ENCODE peak calls at places on chromosomes 3 and 15, in four cellular contexts. K, O, E and N are unnamed samples.

GRCh38 chr15:76337739-76338554 is 1.4 kb downstream of the ISL2 start:
- DNase-seq in K (no peak), O (no peak), E (peak), N (peak)

GRCh38 chr3:194396561-194396896 is 2.5 kb downstream of the GP5 start:
- DNase-seq in E (no peak), K (no peak), O (peak), N (no peak)

GRCh38 chr15:91224750-91225380 is 124.8 kb downstream of the SV2B start:
- DNase-seq in O (peak), K (peak), E (peak), N (no peak)

GRCh38 chr3:124768812-124769211 is 38.6 kb downstream of the UMPS start:
- DNase-seq in O (peak), E (peak), K (no peak), N (peak)

GRCh38 chr3:63617391-63617790 is 35.1 kb upstream of the SNTN start:
- DNase-seq in E (no peak), O (no peak), K (no peak), N (no peak)

GRCh38 chr15:71364117-71364584 is 248.9 kb downstream of the THSD4 start:
- DNase-seq in K (no peak), E (no peak), O (no peak), N (no peak)

GRCh38 chr3:50154840-50155490 is at the start of gene SEMA3F:
- DNase-seq in O (peak), K (no peak), E (peak), N (peak)

GRCh38 chr3:27079427-27080105 is 289.6 kb downstream of the NEK10 start:
- DNase-seq in K (no peak), O (no peak), E (no peak), N (no peak)

GRCh38 chr15:40327338-40327917 is 3.9 kb downstream of the INAFM2 start:
- DNase-seq in K (no peak), O (no peak), E (no peak), N (no peak)

GRCh38 chr3:167031364-167032049 is 348.6 kb downstream of the ZBBX start:
- DNase-seq in O (no peak), E (no peak), K (no peak), N (no peak)
- TF ChIP-seq CBFB in O (no peak), E (no peak), K (no peak), N (no peak)

GRCh38 chr15:42403389-42403788 is 44.1 kb downstream of the CAPN3 start:
- DNase-seq in K (no peak), O (no peak), E (no peak), N (no peak)
- TF ChIP-seq CBFB in K (no peak), O (no peak), E (no peak), N (no peak)

DNA sequence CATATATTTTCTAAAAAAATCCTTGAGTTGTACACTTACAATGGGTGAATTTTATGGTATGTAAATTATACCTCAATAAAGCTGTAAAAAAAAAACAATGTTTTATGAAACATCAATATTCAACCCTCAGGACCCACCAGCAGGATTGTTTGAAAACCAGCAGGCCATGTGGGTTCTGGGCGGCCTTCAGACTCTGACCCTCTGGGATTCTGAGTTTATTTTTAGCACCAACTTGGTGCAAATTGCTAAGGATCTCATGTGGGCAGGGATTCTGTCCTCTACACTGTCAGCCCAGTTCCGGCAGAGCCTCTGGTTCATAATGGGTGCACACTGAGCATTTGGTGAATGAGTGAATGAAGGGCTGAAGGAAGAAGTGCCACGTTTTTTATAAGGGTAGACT is 24.1 kb upstream of the TSEN2 start:
- DNase-seq in O (no peak), K (no peak), E (no peak), N (no peak)
- TF ChIP-seq CBFB in O (no peak), K (no peak), E (no peak), N (no peak)

DNA sequence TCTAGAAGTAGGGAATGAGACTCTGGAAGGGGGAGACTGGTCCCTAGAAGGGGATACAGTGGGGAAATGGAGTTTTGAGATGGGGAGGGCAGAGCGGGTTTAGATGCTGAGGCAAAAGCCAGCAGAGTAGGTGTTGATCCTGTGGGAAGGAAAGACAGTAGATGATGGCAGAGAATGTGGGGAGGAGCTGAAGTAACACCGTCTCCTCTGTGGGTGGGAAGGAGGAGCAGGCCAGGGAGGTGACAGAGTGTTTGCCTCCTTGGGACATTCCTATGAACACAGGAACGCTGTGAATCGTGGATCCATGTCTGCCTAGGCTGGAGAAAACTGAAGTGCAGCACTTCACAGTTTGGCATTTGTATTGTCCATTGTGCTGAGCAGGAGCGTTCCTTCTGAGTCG is 20.4 kb downstream of the GRK7 start:
- DNase-seq in K (no peak), O (no peak), E (no peak), N (no peak)
- TF ChIP-seq CBFB in K (no peak), O (no peak), E (no peak), N (no peak)

GRCh38 chr3:98735296-98735695 is 27.8 kb upstream of the ST3GAL6 start:
- DNase-seq in O (no peak), K (no peak), E (no peak), N (no peak)

GRCh38 chr3:98734311-98734710 is 28.8 kb upstream of the ST3GAL6 start:
- DNase-seq in O (no peak), E (no peak), K (no peak), N (no peak)

GRCh38 chr3:98735761-98736269 is 27.3 kb upstream of the ST3GAL6 start:
- DNase-seq in E (no peak), K (no peak), O (no peak), N (no peak)

GRCh38 chr3:98734737-98735136 is 28.4 kb upstream of the ST3GAL6 start:
- DNase-seq in E (no peak), O (no peak), K (no peak), N (no peak)

DNA sequence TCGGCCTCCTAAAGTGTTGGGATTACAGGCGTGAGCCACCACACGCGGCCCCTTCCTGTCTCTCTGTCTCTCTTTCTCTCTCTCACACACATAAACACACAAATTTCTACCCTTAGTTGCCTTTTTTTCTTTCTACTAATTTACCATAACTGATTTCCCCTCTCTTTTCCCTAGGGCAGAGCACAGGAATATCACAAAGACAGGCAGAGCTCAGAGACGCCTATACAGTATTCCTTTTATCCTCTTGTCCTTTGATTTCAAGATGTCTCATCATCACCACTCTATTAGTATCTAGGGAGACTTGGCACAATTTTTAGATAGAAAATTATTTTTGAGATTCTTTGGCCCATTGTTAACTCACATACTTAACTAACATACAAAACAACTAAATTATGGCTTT is 25.8 kb upstream of the ST3GAL6 start:
- DNase-seq in E (no peak), O (no peak), K (no peak), N (no peak)
- TF ChIP-seq CBFB in E (no peak), O (no peak), K (no peak), N (no peak)